ENCODE peak calls at places on chromosomes 11 and 22, in eight cellular contexts. L, S, G, J, H, T, Z and U are unnamed samples.

GRCh38 chr11:1528710-1529109 is 42.1 kb upstream of the MOB2 start:
- DNase-seq in L (no peak), S (no peak), G (no peak), J (no peak), H (no peak), T (no peak), Z (no peak), U (no peak)

GRCh38 chr11:118277312-118277711 is 13.2 kb upstream of the MPZL2 start:
- DNase-seq in L (no peak), S (peak; percentile 44), G (peak; percentile 20), J (no peak), H (peak; percentile 36), T (no peak), Z (no peak), U (no peak)

GRCh38 chr11:2539761-2540520 is 95.1 kb downstream of the KCNQ1 start:
- DNase-seq in L (peak; percentile 39), S (no peak), G (no peak), J (no peak), H (no peak), T (no peak), Z (peak; percentile 73), U (no peak)

GRCh38 chr22:50303848-50304527 is 3.5 kb downstream of the PLXNB2 start:
- DNase-seq in L (peak; percentile 33), S (no peak), G (no peak), J (no peak), H (no peak), T (no peak), Z (peak; percentile 84), U (no peak)

GRCh38 chr22:30170126-30170525 is 76.4 kb downstream of the LIF start:
- DNase-seq in L (no peak), S (no peak), G (no peak), J (no peak), H (no peak), T (no peak), Z (no peak), U (no peak)

GRCh38 chr11:91435694-91436375 is 788.8 kb upstream of the FAT3 start:
- DNase-seq in L (peak; percentile 31), S (no peak), G (no peak), J (no peak), H (no peak), T (no peak), Z (no peak), U (no peak)

GRCh38 chr22:30894371-30894740 is 74.2 kb downstream of the MORC2 start:
- DNase-seq in L (no peak), S (no peak), G (no peak), J (no peak), H (no peak), T (no peak), Z (no peak), U (no peak)

GRCh38 chr11:115720537-115721308 is 216.5 kb upstream of the CADM1 start:
- DNase-seq in L (no peak), S (no peak), G (no peak), J (no peak), H (no peak), T (no peak), Z (no peak), U (no peak)

DNA sequence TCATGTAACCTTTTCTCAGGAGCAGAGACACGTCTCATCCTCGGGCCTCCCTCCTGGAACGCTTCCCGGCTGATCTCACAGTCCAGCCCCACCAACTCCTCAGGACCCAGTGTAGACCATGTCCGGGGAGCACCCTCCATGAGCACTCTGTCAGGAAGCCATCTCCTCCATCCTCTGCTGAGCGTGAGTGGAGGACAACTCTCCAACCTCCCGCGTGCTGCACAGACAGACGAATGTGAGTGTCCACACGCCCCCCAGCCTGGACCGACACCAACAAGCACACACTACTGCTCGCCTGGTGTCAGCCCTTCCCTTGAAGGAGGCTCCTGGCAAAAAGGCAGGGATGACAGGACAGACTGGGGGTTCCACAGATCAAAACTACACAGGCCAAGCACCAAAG is 86.6 kb downstream of the SHANK2 start:
- DNase-seq in L (no peak), S (no peak), G (no peak), J (no peak), H (no peak), T (no peak), Z (no peak), U (no peak)
- TF ChIP-seq CTCF in L (no peak), S (no peak), G (no peak), J (no peak), H (no peak), T (no peak), Z (no peak), U (no peak)

DNA sequence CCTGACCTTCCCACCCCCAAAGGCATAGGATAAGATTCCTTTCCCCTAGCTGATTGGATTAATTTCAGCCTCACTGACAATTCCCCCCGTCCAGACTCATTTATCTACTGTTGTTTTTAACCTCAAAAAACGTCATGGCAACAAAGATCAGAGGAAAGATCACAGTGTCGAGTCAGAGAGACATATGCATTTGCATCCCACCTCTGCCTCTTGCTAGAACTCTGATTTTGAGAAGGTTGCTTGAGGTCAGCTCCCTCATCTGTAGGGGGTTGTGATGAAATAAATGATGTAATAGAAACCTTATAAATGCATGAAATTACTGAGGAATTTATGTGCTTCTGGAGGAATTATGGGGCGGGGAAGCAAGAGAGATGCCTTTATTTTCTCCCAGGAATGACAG is 53.3 kb upstream of the SYN3 start:
- DNase-seq in L (no peak), S (no peak), G (no peak), J (no peak), H (no peak), T (no peak), Z (no peak), U (no peak)
- H3K4me3 ChIP-seq in L (no peak overlapping the region), S (no peak overlapping the region), G (no peak overlapping the region), J (no peak overlapping the region), H (no peak overlapping the region), T (no peak overlapping the region), Z (no peak overlapping the region), U (no peak overlapping the region)

GRCh38 chr11:111978028-111978771 is 41.1 kb downstream of the DIXDC1 start:
- DNase-seq in L (peak; percentile 72), S (no peak), G (peak; percentile 85), J (no peak), H (peak; percentile 64), T (no peak), Z (no peak), U (no peak)
- TF ChIP-seq CTCF in L (no peak), S (no peak), G (peak; percentile 9), J (no peak), H (no peak), T (peak; percentile 15), Z (no peak), U (no peak)

GRCh38 chr11:107006076-107006833 is 12.0 kb downstream of the GUCY1A2 start:
- DNase-seq in L (no peak), S (no peak), G (no peak), J (no peak), H (no peak), T (no peak), Z (no peak), U (no peak)
- H3K4me3 ChIP-seq in L (no peak overlapping the region), S (no peak overlapping the region), G (no peak overlapping the region), J (no peak overlapping the region), H (no peak overlapping the region), T (no peak overlapping the region), Z (no peak overlapping the region), U (no peak overlapping the region)

GRCh38 chr11:70268526-70268925 is 2.0 kb upstream of the PPFIA1 start:
- DNase-seq in L (no peak), S (no peak), G (no peak), J (no peak), H (no peak), T (no peak), Z (no peak), U (no peak)

GRCh38 chr11:70270877-70271634 is 566 bp downstream of the PPFIA1 start:
- DNase-seq in L (peak; percentile 83), S (no peak), G (peak; percentile 73), J (peak; percentile 45), H (peak; percentile 65), T (peak; percentile 18), Z (peak; percentile 93), U (peak; percentile 20)

GRCh38 chr11:70272009-70272408 is 1.5 kb downstream of the PPFIA1 start:
- DNase-seq in L (no peak), S (no peak), G (no peak), J (no peak), H (no peak), T (no peak), Z (no peak), U (no peak)

GRCh38 chr11:70271635-70271953 is 1.1 kb downstream of the PPFIA1 start:
- DNase-seq in L (no peak), S (no peak), G (no peak), J (no peak), H (no peak), T (no peak), Z (no peak), U (no peak)

GRCh38 chr11:70270104-70270876 is at the start of gene PPFIA1:
- DNase-seq in L (peak; percentile 98), S (peak; percentile 91), G (peak; percentile 96), J (peak; percentile 97), H (peak; percentile 91), T (peak; percentile 48), Z (peak; percentile 99), U (peak; percentile 82)
- TF ChIP-seq CTCF in L (no peak), S (no peak), G (no peak), J (no peak), H (no peak), T (no peak), Z (no peak), U (no peak)

DNA sequence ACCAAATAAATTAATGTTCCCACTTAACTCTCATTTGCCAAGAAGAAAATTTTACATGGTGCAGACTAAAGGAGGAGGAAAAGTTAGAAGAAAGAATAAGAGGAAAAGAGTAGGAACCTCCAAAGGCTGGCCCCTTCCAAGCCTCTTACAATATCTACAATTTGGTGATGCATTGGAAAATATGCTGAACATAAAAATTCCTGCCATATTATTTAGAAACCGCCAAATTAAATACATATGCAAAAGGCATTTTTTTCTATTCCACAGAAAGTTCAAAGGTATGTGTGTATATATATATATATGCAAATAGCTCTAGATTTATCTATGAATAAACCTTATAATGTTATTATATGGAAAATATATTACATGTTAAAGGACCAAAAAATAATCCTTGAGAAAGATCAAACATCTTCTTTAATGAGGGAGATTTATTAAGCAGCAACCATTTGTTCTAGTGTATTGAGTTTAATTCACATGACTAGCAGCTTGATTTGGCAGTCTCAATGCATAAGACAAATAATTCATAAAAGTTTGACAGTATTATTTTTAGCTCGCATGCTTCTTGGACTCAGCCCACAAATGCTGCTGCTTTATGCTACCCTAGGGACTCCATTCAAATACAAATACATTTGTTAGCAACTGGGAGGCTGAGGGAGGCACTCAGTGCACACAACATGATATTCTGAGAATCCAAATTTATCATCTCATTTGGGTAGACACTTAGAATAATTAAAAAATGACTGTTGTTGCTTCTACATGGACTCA is 184.9 kb downstream of the SBF2 start:
- DNase-seq in L (no peak), S (no peak), G (peak; percentile 86), J (no peak), H (peak; percentile 40), T (no peak), Z (no peak), U (peak; percentile 42)
- H3K4me3 ChIP-seq in L (no peak overlapping the region), S (no peak overlapping the region), G (no peak overlapping the region), J (no peak overlapping the region), H (no peak overlapping the region), T (no peak overlapping the region), Z (no peak overlapping the region), U (no peak overlapping the region)

GRCh38 chr22:19705181-19705934 is 8.9 kb upstream of the SEPTIN5 start:
- DNase-seq in L (peak; percentile 67), S (no peak), G (no peak), J (no peak), H (no peak), T (no peak), Z (peak; percentile 27), U (no peak)
- TF ChIP-seq CTCF in L (peak; percentile 61), S (peak; percentile 15), G (no peak), J (no peak), H (no peak), T (peak; percentile 3), Z (no peak), U (peak; percentile 15)